ENCODE peak calls at places on chromosomes 4 and X, in five cellular contexts. O is adrenal gland; S is CD8-positive, alpha-beta T cell; X is A673; Y is GM23248. C is an unnamed sample.

GRCh38 chrX:136577562-136577961 is 45.5 kb downstream of the VGLL1 start:
- DNase-seq in X (peak; percentile 61), S (peak; percentile 69), Y (peak; percentile 69), O (peak; percentile 58), C (peak; percentile 54)

GRCh38 chr4:100933628-100934027 is 413.7 kb downstream of the PPP3CA start:
- DNase-seq in Y (peak; percentile 82), O (no peak), X (no peak), S (no peak), C (no peak)

GRCh38 chrX:28625223-28625622 is 38.0 kb downstream of the IL1RAPL1 start:
- DNase-seq in X (no peak), Y (no peak), S (no peak), O (no peak), C (no peak)

GRCh38 chr4:119100640-119101039 is 35.0 kb upstream of the MYOZ2 start:
- DNase-seq in Y (no peak), X (no peak), S (no peak), O (no peak), C (no peak)

GRCh38 chr4:186781032-186781917 is 57.6 kb upstream of the FAT1 start:
- DNase-seq in Y (peak; percentile 57), O (no peak), X (peak; percentile 41), S (no peak), C (no peak)

GRCh38 chrX:85375333-85375738 is 4.1 kb downstream of the POF1B start:
- DNase-seq in X (no peak), S (no peak), O (no peak), Y (no peak), C (no peak)

GRCh38 chr4:167831853-167832252 is 260.5 kb upstream of the ANXA10 start:
- DNase-seq in S (no peak), X (no peak), O (no peak), Y (no peak), C (no peak)

GRCh38 chr4:15238720-15239119 is 189.1 kb upstream of the C1QTNF7 start:
- DNase-seq in S (no peak), O (peak; percentile 37), X (peak; percentile 69), Y (peak; percentile 71), C (no peak)

GRCh38 chrX:68902706-68903105 is 73.9 kb downstream of the EFNB1 start:
- DNase-seq in X (no peak), S (no peak), Y (no peak), O (no peak), C (no peak)

GRCh38 chr4:73066928-73067327 is 2.6 kb downstream of the COX18 start:
- DNase-seq in O (no peak), Y (no peak), X (no peak), S (no peak), C (no peak)

GRCh38 chrX:6526564-6526963 is 8.4 kb downstream of the VCX3A start:
- DNase-seq in O (no peak), Y (no peak), X (peak; percentile 74), S (no peak), C (no peak)

GRCh38 chr4:3476341-3476747 is 13.2 kb downstream of the DOK7 start:
- DNase-seq in S (no peak), O (no peak), Y (no peak), X (no peak), C (no peak)

GRCh38 chr4:130074096-130074495 is 978.1 kb downstream of the C4orf33 start:
- DNase-seq in Y (no peak), X (no peak), O (no peak), S (no peak), C (peak; percentile 51)

GRCh38 chrX:21840199-21840557 is 761 bp downstream of the MBTPS2 start:
- DNase-seq in S (no peak), Y (peak; percentile 26), O (no peak), X (peak; percentile 2), C (no peak)

GRCh38 chr4:170049793-170050192 is 23.6 kb upstream of the MFAP3L start:
- DNase-seq in X (no peak), S (no peak), O (no peak), Y (no peak), C (no peak)

GRCh38 chr4:76783836-76784235 is 114.1 kb downstream of the SOWAHB start:
- DNase-seq in S (no peak), O (no peak), Y (no peak), X (no peak), C (no peak)

GRCh38 chr4:7894098-7894676 is 45.5 kb downstream of the AFAP1 start:
- DNase-seq in X (no peak), O (no peak), Y (no peak), S (no peak), C (no peak)
- H3K4me1 ChIP-seq in X (peaks cover 36% of the 10 kb centered on the region), O (no peaks in the 10 kb centered on the region), Y (peaks cover 57% of the 10 kb centered on the region), S (no peaks in the 10 kb centered on the region), C (peaks cover 49% of the 10 kb centered on the region)

GRCh38 chr4:153538408-153539057 is 72.4 kb downstream of the TMEM131L start:
- DNase-seq in Y (peak; percentile 53), X (no peak), O (no peak), S (no peak), C (no peak)

GRCh38 chr4:153537493-153537960 is 71.4 kb downstream of the TMEM131L start:
- DNase-seq in X (no peak), S (no peak), O (no peak), Y (no peak), C (no peak)

GRCh38 chr4:153533387-153533786 is 67.2 kb downstream of the TMEM131L start:
- DNase-seq in Y (peak; percentile 65), X (no peak), O (no peak), S (no peak), C (no peak)

GRCh38 chr4:153534792-153535629 is 68.9 kb downstream of the TMEM131L start:
- DNase-seq in S (no peak), O (no peak), Y (no peak), X (no peak), C (no peak)

GRCh38 chr4:153535735-153536494 is 69.8 kb downstream of the TMEM131L start:
- DNase-seq in X (no peak), Y (peak; percentile 45), O (no peak), S (no peak), C (no peak)
- H3K27ac ChIP-seq in X (no peak overlapping the region), Y (no peak overlapping the region), O (no peak overlapping the region), S (no peak overlapping the region), C (no peak overlapping the region)

GRCh38 chr4:7857238-7857701 is 82.4 kb downstream of the AFAP1 start:
- DNase-seq in Y (peak; percentile 91), S (no peak), X (peak; percentile 74), O (no peak), C (no peak)
- H3K4me1 ChIP-seq in Y (peaks cover 65% of the 10 kb centered on the region), S (peaks cover 43% of the 10 kb centered on the region), X (peaks cover 52% of the 10 kb centered on the region), O (no peaks in the 10 kb centered on the region), C (peaks cover 3% of the 10 kb centered on the region)

DNA sequence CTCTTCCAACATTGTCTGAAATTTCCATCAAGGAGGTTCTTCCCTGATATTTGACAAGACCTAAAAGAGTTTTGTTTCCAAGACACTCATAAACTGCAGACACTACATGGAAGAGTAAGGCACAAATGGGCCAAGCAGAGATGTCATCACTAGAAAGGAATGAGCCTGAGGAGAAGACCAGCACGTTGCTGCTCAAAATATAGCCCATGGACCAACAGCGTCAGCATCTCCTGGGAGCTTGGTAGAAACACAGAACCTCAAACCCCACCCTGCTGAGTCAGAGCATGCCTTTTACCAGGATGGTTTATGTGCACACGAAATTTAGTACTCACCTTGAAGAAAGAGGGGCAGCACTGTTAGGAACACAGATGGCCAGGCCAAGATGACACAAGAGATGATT is 128.7 kb upstream of the MID1 start:
- DNase-seq in X (no peak), O (no peak), S (no peak), Y (peak; percentile 82), C (no peak)
- H3K27ac ChIP-seq in X (no peak overlapping the region), O (no peak overlapping the region), S (no peak overlapping the region), Y (peak overlapping the region; percentile 73), C (no peak overlapping the region)

C was measured in stomach.